ENCODE peak calls at places on chromosomes 13 and 19, in five cellular contexts. N is GM10248, P is HFFc6, G is tibial artery, Y is foreskin fibroblast. W is an unnamed sample.

GRCh38 chr19:45767881-45768643 is 990 bp downstream of the SIX5 start:
- DNase-seq in Y (peak), N (peak), G (peak), P (no peak), W (no peak)

GRCh38 chr19:9863759-9864158 is 28.6 kb downstream of the PIN1 start:
- DNase-seq in G (no peak), P (no peak), Y (no peak), N (no peak), W (no peak)

GRCh38 chr19:19752760-19753403 is 20.0 kb upstream of the ZNF14 start:
- DNase-seq in N (no peak), Y (no peak), G (no peak), P (no peak), W (no peak)

GRCh38 chr19:45494261-45494916 is 2.5 kb downstream of the RTN2 start:
- DNase-seq in N (no peak), Y (no peak), G (no peak), P (no peak), W (no peak)

GRCh38 chr13:25171517-25172302 is at the start of gene AMER2:
- DNase-seq in N (peak), P (no peak), Y (peak), G (no peak), W (no peak)

GRCh38 chr13:60837806-60838205 is 440.8 kb downstream of the TDRD3 start:
- DNase-seq in Y (no peak), P (no peak), N (no peak), G (no peak), W (no peak)

GRCh38 chr19:30155529-30156200 is 213.6 kb downstream of the URI1 start:
- DNase-seq in P (no peak), G (no peak), Y (no peak), N (no peak), W (no peak)

GRCh38 chr19:10971107-10971715 is 10.4 kb downstream of the SMARCA4 start:
- DNase-seq in G (no peak), Y (no peak), P (no peak), N (no peak), W (no peak)

GRCh38 chr13:66879971-66880370 is 350.2 kb downstream of the PCDH9 start:
- DNase-seq in N (no peak), G (no peak), P (no peak), Y (no peak), W (no peak)

GRCh38 chr13:66765559-66765958 is 464.6 kb downstream of the PCDH9 start:
- DNase-seq in Y (no peak), G (no peak), P (no peak), N (no peak), W (no peak)

GRCh38 chr13:37648604-37649003 is 50.0 kb upstream of the POSTN start:
- DNase-seq in G (no peak), P (peak), N (no peak), Y (peak), W (peak)

GRCh38 chr19:13887529-13887928 is 10.6 kb downstream of the NANOS3 start:
- DNase-seq in G (no peak), P (peak), N (no peak), Y (peak), W (no peak)

GRCh38 chr19:35740423-35741215 is 1.6 kb downstream of the IGFLR1 start:
- DNase-seq in G (peak), Y (peak), N (peak), P (peak), W (peak)

GRCh38 chr19:8030906-8031305 is 21.7 kb upstream of the CCL25 start:
- DNase-seq in Y (no peak), N (no peak), G (no peak), P (no peak), W (no peak)

GRCh38 chr13:102580552-102581169 is 16.1 kb upstream of the TPP2 start:
- DNase-seq in P (peak), N (peak), Y (peak), G (no peak), W (no peak)

GRCh38 chr19:45451181-45451849 is 16.5 kb upstream of the FOSB start:
- DNase-seq in N (no peak), Y (peak), P (peak), G (peak), W (no peak)

GRCh38 chr19:57434386-57435061 is 601 bp upstream of the ZNF749 start:
- DNase-seq in Y (peak), N (no peak), G (no peak), P (peak), W (no peak)

GRCh38 chr19:8490395-8490760 is 12.1 kb downstream of the PRAM1 start:
- DNase-seq in P (no peak), G (no peak), Y (no peak), N (no peak), W (no peak)

GRCh38 chr19:14383556-14383897 is 2.3 kb downstream of the ADGRE5 start:
- DNase-seq in N (peak), P (no peak), G (no peak), Y (peak), W (no peak)

GRCh38 chr19:52070496-52070895 is 21.9 kb upstream of the ZNF432 start:
- DNase-seq in G (no peak), P (no peak), N (no peak), Y (no peak), W (no peak)

GRCh38 chr13:92716749-92717148 is 509.9 kb upstream of the GPC6 start:
- DNase-seq in Y (peak), N (no peak), G (no peak), P (peak), W (no peak)

GRCh38 chr13:32733685-32734084 is 147.4 kb downstream of the PDS5B start:
- DNase-seq in N (no peak), P (no peak), Y (no peak), G (no peak), W (no peak)

GRCh38 chr19:6062274-6062673 is 48.0 kb downstream of the RFX2 start:
- DNase-seq in P (no peak), Y (no peak), N (no peak), G (peak), W (no peak)

GRCh38 chr13:62014299-62014698 is 598.6 kb upstream of the PCDH20 start:
- DNase-seq in N (no peak), P (no peak), G (no peak), Y (no peak), W (no peak)

GRCh38 chr13:25932353-25932752 is 119.5 kb downstream of the SHISA2 start:
- DNase-seq in Y (no peak), G (no peak), P (no peak), N (no peak), W (no peak)

GRCh38 chr13:30142502-30143211 is 164.7 kb downstream of the KATNAL1 start:
- DNase-seq in G (no peak), Y (peak), N (no peak), P (peak), W (peak)

GRCh38 chr13:22108283-22108897 is 437.5 kb downstream of the FGF9 start:
- DNase-seq in N (no peak), P (no peak), G (no peak), Y (no peak), W (no peak)

GRCh38 chr19:513368-514165 is 6.3 kb downstream of the TPGS1 start:
- DNase-seq in P (no peak), N (no peak), Y (no peak), G (no peak), W (no peak)

GRCh38 chr19:7709932-7710460 is 8.1 kb upstream of the FCER2 start:
- DNase-seq in P (no peak), N (no peak), Y (no peak), G (no peak), W (no peak)

GRCh38 chr19:45470147-45471081 is 2.6 kb downstream of the FOSB start:
- DNase-seq in P (peak), N (no peak), Y (peak), G (peak), W (no peak)

GRCh38 chr13:24502567-24503375 is 9.8 kb downstream of the PARP4 start:
- DNase-seq in G (peak), Y (peak), N (no peak), P (peak), W (no peak)

GRCh38 chr13:35992964-35993363 is 138.2 kb downstream of the DCLK1 start:
- DNase-seq in G (no peak), Y (peak), N (no peak), P (no peak), W (no peak)

GRCh38 chr19:8194528-8195275 is 14.5 kb upstream of the CERS4 start:
- DNase-seq in N (no peak), G (no peak), P (no peak), Y (no peak), W (no peak)

GRCh38 chr13:95083758-95084157 is 217.5 kb downstream of the ABCC4 start:
- DNase-seq in N (no peak), G (no peak), P (peak), Y (peak), W (peak)

GRCh38 chr13:36673838-36674326 is at the start of gene SERTM1:
- DNase-seq in Y (peak), P (no peak), N (no peak), G (no peak), W (no peak)

DNA sequence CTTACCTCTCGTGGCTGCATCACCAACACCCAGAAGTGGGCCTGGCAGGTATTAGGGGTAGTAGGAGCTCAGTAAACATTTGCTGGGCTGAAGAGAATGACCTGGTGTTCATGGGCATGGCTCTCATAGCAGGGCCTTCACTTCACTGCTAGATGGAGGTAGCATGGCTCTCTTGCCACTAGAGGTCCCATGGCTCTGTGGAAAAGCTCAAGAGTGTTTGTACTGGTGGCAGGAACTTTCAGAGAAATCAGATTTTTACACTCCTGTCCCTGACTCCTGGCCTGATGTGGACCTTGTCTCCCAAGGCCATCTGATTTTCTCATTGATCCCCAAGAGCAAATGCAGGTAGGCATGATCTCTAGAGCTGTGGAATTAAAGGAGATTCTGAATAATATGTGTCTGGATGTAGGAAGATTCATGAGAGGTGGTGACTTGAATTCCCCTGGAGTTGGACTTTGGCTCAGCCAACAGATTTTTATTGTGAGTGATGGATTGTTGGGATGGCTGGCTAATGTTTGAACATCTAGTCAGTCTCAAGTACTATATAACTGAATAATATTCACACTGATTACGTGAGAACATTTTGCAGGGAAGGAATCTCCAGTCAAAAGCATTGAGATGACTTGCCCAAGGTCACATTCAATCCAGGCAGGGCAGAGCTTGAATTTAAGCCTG is 5.8 kb downstream of the ZNF574 start:
- DNase-seq in Y (peak), G (no peak), P (peak), N (peak), W (no peak)
- TF ChIP-seq CTCF in Y (peak), G (no peak), P (peak), N (peak), W (peak)

DNA sequence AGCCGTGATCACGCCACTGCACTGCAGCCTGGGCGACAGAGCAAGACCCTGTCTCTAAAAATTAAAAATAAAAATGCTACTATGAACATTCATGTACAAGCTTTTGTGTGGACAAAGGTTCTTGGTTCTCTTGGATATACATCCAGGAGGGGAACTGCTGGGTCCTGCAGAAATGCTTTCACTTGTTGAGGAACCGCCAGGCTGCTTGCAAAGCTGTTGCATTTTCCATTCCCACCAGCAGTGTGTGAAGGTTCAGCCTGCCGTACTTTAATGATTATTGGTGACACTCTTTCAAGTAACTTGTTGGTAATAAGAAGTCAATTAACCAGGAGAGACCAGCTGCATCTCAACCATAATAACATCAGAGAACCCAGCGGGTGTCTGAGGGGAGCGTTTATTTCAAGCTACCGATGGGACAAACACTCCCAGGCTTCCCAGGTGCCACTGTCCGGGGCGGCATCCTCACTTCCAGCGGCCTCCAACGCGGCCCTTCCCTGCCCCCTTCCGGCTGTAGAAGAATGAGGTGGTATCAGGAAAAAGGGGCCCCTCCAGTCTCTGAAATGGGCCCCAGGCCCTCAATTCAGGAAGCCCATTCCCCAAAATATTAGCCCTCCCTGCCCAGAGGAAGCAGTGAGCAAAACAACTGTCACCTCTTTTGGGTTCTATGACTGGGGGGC is 15.2 kb upstream of the PPP1R12C start:
- DNase-seq in G (no peak), N (peak), Y (no peak), P (no peak), W (no peak)
- TF ChIP-seq CTCF in G (no peak), N (no peak), Y (no peak), P (no peak), W (no peak)

GRCh38 chr19:12649941-12650340 is 16.6 kb downstream of the MAN2B1 start:
- DNase-seq in P (no peak), Y (no peak), N (peak), G (no peak), W (no peak)

GRCh38 chr19:12647047-12647446 is 19.5 kb downstream of the MAN2B1 start:
- DNase-seq in P (no peak), G (no peak), N (no peak), Y (no peak), W (no peak)

GRCh38 chr19:12647490-12648071 is 19.0 kb downstream of the MAN2B1 start:
- DNase-seq in P (no peak), G (no peak), N (peak), Y (peak), W (no peak)

GRCh38 chr19:12646551-12646950 is 20.0 kb downstream of the MAN2B1 start:
- DNase-seq in P (no peak), Y (no peak), G (no peak), N (no peak), W (no peak)

GRCh38 chr19:12648088-12648487 is 18.5 kb downstream of the MAN2B1 start:
- DNase-seq in Y (peak), G (no peak), N (no peak), P (no peak), W (no peak)
- TF ChIP-seq CTCF in Y (peak), G (no peak), N (no peak), P (peak), W (peak)

GRCh38 chr19:2944403-2944774 is 382 bp downstream of the ZNF77 start:
- DNase-seq in G (no peak), P (no peak), N (no peak), Y (no peak), W (no peak)

GRCh38 chr19:2944775-2945574 is at the start of gene ZNF77:
- DNase-seq in P (peak), G (peak), Y (peak), N (peak), W (peak)

GRCh38 chr19:2945575-2946184 is 909 bp upstream of the ZNF77 start:
- DNase-seq in G (no peak), N (no peak), P (no peak), Y (peak), W (no peak)

GRCh38 chr19:2942928-2943640 is 1.7 kb downstream of the ZNF77 start:
- DNase-seq in N (no peak), P (no peak), G (no peak), Y (no peak), W (no peak)
- TF ChIP-seq CTCF in N (no peak), P (no peak), G (no peak), Y (no peak), W (no peak)

GRCh38 chr13:110274687-110275086 is 32.3 kb downstream of the COL4A1 start:
- DNase-seq in P (no peak), N (no peak), Y (peak), G (no peak), W (no peak)
- TF ChIP-seq CTCF in P (peak), N (no peak), Y (peak), G (peak), W (peak)

W was measured in AG04449.